ENCODE peak calls at places on chromosome X, in five cellular contexts. U is ureter; P is AG20443; W is WTC11; G is stimulated activated CD4-positive, alpha-beta T cell treated with anti-CD3 and anti-CD28 coated beads, Interleukin-15, amount 100 ng/mL, for 24 hours. L is an unnamed sample.

GRCh38 chrX:10513974-10514373 is 106.4 kb downstream of the MID1 start:
- DNase-seq in P (no peak), U (no peak), W (no peak), G (no peak), L (no peak)

GRCh38 chrX:107978707-107979307 is 3.4 kb downstream of the TEX13B start:
- DNase-seq in G (no peak), P (peak; percentile 26), W (no peak), U (no peak), L (peak; percentile 48)

GRCh38 chrX:150041208-150041607 is 102.9 kb upstream of the EOLA2 start:
- DNase-seq in P (no peak), U (no peak), G (no peak), W (no peak), L (no peak)

GRCh38 chrX:12771445-12772069 is 19.7 kb upstream of the PRPS2 start:
- DNase-seq in P (no peak), W (peak; percentile 66), U (no peak), G (peak; percentile 79), L (peak; percentile 69)

GRCh38 chrX:131217878-131218486 is 71.1 kb downstream of the IGSF1 start:
- DNase-seq in G (no peak), W (no peak), U (no peak), P (no peak), L (no peak)

GRCh38 chrX:31440546-31440945 is 368.7 kb upstream of the FTHL17 start:
- DNase-seq in G (no peak), U (no peak), P (no peak), W (no peak), L (no peak)

GRCh38 chrX:54479471-54480122 is 16.4 kb downstream of the FGD1 start:
- DNase-seq in U (no peak), W (peak; percentile 63), G (no peak), P (no peak), L (no peak)

GRCh38 chrX:71095971-71096701 is 485 bp downstream of the FOXO4 start:
- DNase-seq in W (peak; percentile 24), G (no peak), U (no peak), P (no peak), L (peak; percentile 51)

GRCh38 chrX:115409551-115409950 is 120.0 kb downstream of the LUZP4 start:
- DNase-seq in P (no peak), U (no peak), G (no peak), W (no peak), L (no peak)

GRCh38 chrX:31658360-31658759 is 586.5 kb upstream of the FTHL17 start:
- DNase-seq in P (peak; percentile 9), W (no peak), U (no peak), G (no peak), L (no peak)

GRCh38 chrX:149881081-149881711 is at the start of gene MAGEA8:
- DNase-seq in U (no peak), G (peak; percentile 8), W (peak; percentile 55), P (no peak), L (no peak)

GRCh38 chrX:136850441-136851175 is 29.9 kb downstream of the RBMX start:
- DNase-seq in P (peak; percentile 14), G (no peak), U (no peak), W (no peak), L (no peak)

GRCh38 chrX:55710701-55711100 is 6.8 kb upstream of the RRAGB start:
- DNase-seq in G (no peak), P (peak; percentile 39), U (peak; percentile 55), W (no peak), L (no peak)

GRCh38 chrX:2691543-2692220 is 587 bp downstream of the CD99 start:
- DNase-seq in U (peak; percentile 58), G (peak; percentile 61), W (no peak), P (peak; percentile 57), L (peak; percentile 57)

GRCh38 chrX:147779173-147779572 is 132.5 kb upstream of the FMR1 start:
- DNase-seq in G (no peak), P (no peak), U (no peak), W (no peak), L (no peak)

GRCh38 chrX:119758682-119759332 is 419 bp downstream of the SOWAHD start:
- DNase-seq in U (no peak), G (peak; percentile 47), P (peak; percentile 24), W (peak; percentile 54), L (peak; percentile 59)

GRCh38 chrX:9456250-9457074 is 8.4 kb upstream of the TBL1X start:
- DNase-seq in P (no peak), W (no peak), G (peak; percentile 30), U (no peak), L (no peak)

GRCh38 chrX:80266287-80266686 is 154.0 kb upstream of the TENT5D start:
- DNase-seq in W (no peak), G (no peak), U (no peak), P (no peak), L (no peak)

GRCh38 chrX:115058276-115058675 is 40.9 kb upstream of the IL13RA2 start:
- DNase-seq in G (no peak), U (peak; percentile 41), W (no peak), P (peak; percentile 48), L (no peak)

GRCh38 chrX:127577884-127578283 is 474.3 kb downstream of the ACTRT1 start:
- DNase-seq in W (no peak), U (no peak), P (no peak), G (no peak), L (no peak)

L was measured in ecto neural progenitor cell.